ENCODE peak calls at places on chromosomes 13 and 19, in seven cellular contexts. One of them, this sample, is unnamed.

GRCh38 chr19:42250249-42250665 is 4.7 kb downstream of the ERF start:
- DNase-seq in breast epithelium: no peak
- DNase-seq in cardiac muscle cell: no peak
- DNase-seq in esophagus squamous epithelium: no peak
- DNase-seq in psoas muscle: no peak
- DNase-seq in osteoblast: no peak
- DNase-seq in tibial nerve: no peak
- DNase-seq in this sample: no peak

GRCh38 chr13:84867246-84867645 is 932.0 kb downstream of the SLITRK6 start:
- DNase-seq in tibial nerve: no peak
- DNase-seq in psoas muscle: no peak
- DNase-seq in breast epithelium: no peak
- DNase-seq in osteoblast: no peak
- DNase-seq in cardiac muscle cell: no peak
- DNase-seq in esophagus squamous epithelium: no peak
- DNase-seq in this sample: peak

GRCh38 chr13:39353988-39354387 is 249.0 kb downstream of the LHFPL6 start:
- DNase-seq in cardiac muscle cell: peak
- DNase-seq in breast epithelium: no peak
- DNase-seq in psoas muscle: no peak
- DNase-seq in osteoblast: peak
- DNase-seq in tibial nerve: no peak
- DNase-seq in esophagus squamous epithelium: no peak
- DNase-seq in this sample: no peak

GRCh38 chr13:112442483-112443090 is 66.4 kb downstream of the SPACA7 start:
- DNase-seq in breast epithelium: no peak
- DNase-seq in psoas muscle: no peak
- DNase-seq in osteoblast: peak
- DNase-seq in esophagus squamous epithelium: no peak
- DNase-seq in cardiac muscle cell: peak
- DNase-seq in tibial nerve: no peak
- DNase-seq in this sample: no peak

GRCh38 chr13:99426426-99426825 is 74.8 kb upstream of the TM9SF2 start:
- DNase-seq in esophagus squamous epithelium: no peak
- DNase-seq in tibial nerve: no peak
- DNase-seq in cardiac muscle cell: peak
- DNase-seq in breast epithelium: no peak
- DNase-seq in osteoblast: no peak
- DNase-seq in psoas muscle: no peak
- DNase-seq in this sample: no peak

GRCh38 chr13:72886272-72887062 is 104.5 kb downstream of the PIBF1 start:
- DNase-seq in cardiac muscle cell: peak
- DNase-seq in breast epithelium: no peak
- DNase-seq in osteoblast: no peak
- DNase-seq in esophagus squamous epithelium: no peak
- DNase-seq in tibial nerve: no peak
- DNase-seq in psoas muscle: no peak
- DNase-seq in this sample: no peak

GRCh38 chr13:71577127-71577526 is 289.9 kb downstream of the DACH1 start:
- DNase-seq in osteoblast: no peak
- DNase-seq in cardiac muscle cell: peak
- DNase-seq in tibial nerve: no peak
- DNase-seq in breast epithelium: no peak
- DNase-seq in psoas muscle: no peak
- DNase-seq in esophagus squamous epithelium: no peak
- DNase-seq in this sample: peak

GRCh38 chr13:41111454-41111853 is 21.1 kb downstream of the KBTBD6 start:
- DNase-seq in osteoblast: no peak
- DNase-seq in psoas muscle: no peak
- DNase-seq in cardiac muscle cell: peak
- DNase-seq in tibial nerve: no peak
- DNase-seq in breast epithelium: no peak
- DNase-seq in esophagus squamous epithelium: no peak
- DNase-seq in this sample: no peak

GRCh38 chr19:38736036-38736412 is 8.2 kb downstream of the CAPN12 start:
- DNase-seq in osteoblast: peak
- DNase-seq in breast epithelium: no peak
- DNase-seq in esophagus squamous epithelium: no peak
- DNase-seq in tibial nerve: no peak
- DNase-seq in cardiac muscle cell: no peak
- DNase-seq in psoas muscle: no peak
- DNase-seq in this sample: no peak

GRCh38 chr19:32581704-32582164 is 744 bp downstream of the PDCD5 start:
- DNase-seq in breast epithelium: no peak
- DNase-seq in osteoblast: peak
- DNase-seq in tibial nerve: no peak
- DNase-seq in psoas muscle: peak
- DNase-seq in cardiac muscle cell: peak
- DNase-seq in esophagus squamous epithelium: no peak
- DNase-seq in this sample: peak

GRCh38 chr13:67139551-67139950 is 90.6 kb downstream of the PCDH9 start:
- DNase-seq in esophagus squamous epithelium: no peak
- DNase-seq in psoas muscle: no peak
- DNase-seq in osteoblast: no peak
- DNase-seq in tibial nerve: no peak
- DNase-seq in cardiac muscle cell: no peak
- DNase-seq in breast epithelium: no peak
- DNase-seq in this sample: no peak

GRCh38 chr13:112894673-112895481 is 74.1 kb upstream of the MCF2L start:
- DNase-seq in osteoblast: peak
- DNase-seq in esophagus squamous epithelium: no peak
- DNase-seq in tibial nerve: no peak
- DNase-seq in cardiac muscle cell: no peak
- DNase-seq in psoas muscle: no peak
- DNase-seq in breast epithelium: no peak
- DNase-seq in this sample: no peak

GRCh38 chr19:571127-571974 is 1.0 kb upstream of the BSG start:
- DNase-seq in cardiac muscle cell: peak
- DNase-seq in osteoblast: peak
- DNase-seq in esophagus squamous epithelium: no peak
- DNase-seq in psoas muscle: peak
- DNase-seq in breast epithelium: peak
- DNase-seq in tibial nerve: no peak
- DNase-seq in this sample: no peak

GRCh38 chr19:42285546-42285945 is 16.4 kb upstream of the PRR19 start:
- DNase-seq in psoas muscle: no peak
- DNase-seq in osteoblast: peak
- DNase-seq in esophagus squamous epithelium: no peak
- DNase-seq in cardiac muscle cell: no peak
- DNase-seq in breast epithelium: no peak
- DNase-seq in tibial nerve: no peak
- DNase-seq in this sample: no peak

GRCh38 chr19:29966594-29967249 is 24.7 kb downstream of the URI1 start:
- DNase-seq in cardiac muscle cell: peak
- DNase-seq in breast epithelium: no peak
- DNase-seq in osteoblast: no peak
- DNase-seq in esophagus squamous epithelium: no peak
- DNase-seq in psoas muscle: no peak
- DNase-seq in tibial nerve: no peak
- DNase-seq in this sample: no peak

GRCh38 chr13:97141564-97142005 is 80.5 kb upstream of the MBNL2 start:
- DNase-seq in esophagus squamous epithelium: peak
- DNase-seq in osteoblast: no peak
- DNase-seq in psoas muscle: no peak
- DNase-seq in cardiac muscle cell: peak
- DNase-seq in tibial nerve: peak
- DNase-seq in breast epithelium: no peak
- DNase-seq in this sample: peak

DNA sequence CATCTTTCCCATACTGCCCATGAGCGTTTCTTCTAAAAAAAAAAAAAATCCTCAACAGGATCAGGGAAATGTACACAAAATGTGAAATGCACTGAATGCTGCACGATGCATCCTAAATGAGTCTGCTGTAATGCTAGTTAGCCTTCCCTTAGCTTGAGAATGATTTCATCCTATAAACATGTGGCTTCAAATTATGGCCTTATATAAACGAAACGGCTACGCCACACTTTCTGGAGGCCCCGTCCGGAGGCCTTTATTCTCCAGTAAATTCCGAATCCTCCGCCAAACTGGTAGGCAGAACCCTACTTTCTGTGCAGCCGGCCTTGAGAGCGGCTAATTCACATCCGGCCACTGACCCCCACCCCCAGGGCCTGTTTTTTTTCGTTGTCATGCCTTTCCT is 13.7 kb downstream of the MYO9B start:
- DNase-seq in esophagus squamous epithelium: no peak
- DNase-seq in cardiac muscle cell: peak
- DNase-seq in osteoblast: peak
- DNase-seq in psoas muscle: no peak
- DNase-seq in tibial nerve: no peak
- DNase-seq in breast epithelium: no peak
- DNase-seq in this sample: no peak
- H3K4me3 ChIP-seq in esophagus squamous epithelium: no peak
- H3K4me3 ChIP-seq in cardiac muscle cell: no peak
- H3K4me3 ChIP-seq in osteoblast: peak
- H3K4me3 ChIP-seq in psoas muscle: no peak
- H3K4me3 ChIP-seq in tibial nerve: no peak
- H3K4me3 ChIP-seq in breast epithelium: no peak
- H3K4me3 ChIP-seq in this sample: no peak

DNA sequence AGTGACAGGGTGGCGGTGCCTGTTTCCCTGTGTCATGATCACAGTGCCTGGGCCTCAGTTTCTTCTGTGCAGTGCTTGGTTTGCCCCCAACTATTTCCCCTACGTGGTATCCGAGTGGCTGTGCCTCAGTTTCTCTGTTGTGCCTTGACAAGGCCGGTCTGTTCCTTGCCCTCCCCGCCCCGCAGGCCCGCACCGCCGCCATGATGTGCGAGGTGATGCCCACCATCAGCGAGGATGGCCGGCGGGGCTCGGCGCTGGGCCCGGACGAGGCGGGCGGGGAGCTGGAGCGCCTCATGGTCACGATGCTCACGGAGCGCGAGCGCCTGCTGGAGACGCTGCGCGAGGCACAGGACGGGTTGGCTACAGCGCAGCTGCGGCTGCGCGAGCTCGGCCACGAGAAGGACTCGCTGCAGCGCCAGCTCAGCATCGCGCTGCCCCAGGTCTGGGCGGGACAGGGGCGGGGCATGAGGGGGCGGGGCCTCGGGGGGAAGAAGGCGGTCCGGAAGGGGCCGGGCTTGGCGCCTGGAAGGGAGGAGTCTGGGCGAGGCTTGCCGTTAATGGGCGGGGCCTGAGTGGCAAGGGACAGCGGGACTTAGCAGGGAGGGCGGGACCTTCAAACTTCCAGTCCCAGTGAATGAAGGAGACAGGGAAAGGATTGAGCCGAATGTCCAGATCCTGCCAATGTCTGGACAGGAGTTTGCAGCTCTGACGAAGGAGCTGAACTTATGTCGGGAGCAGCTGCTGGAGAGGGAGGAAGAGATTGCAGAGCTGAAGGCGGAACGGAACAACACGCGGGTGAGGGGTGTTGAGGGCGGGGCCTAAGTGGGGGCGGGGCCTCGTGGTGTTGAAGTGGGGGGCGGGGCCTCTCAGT is 8.6 kb downstream of the PPFIA3 start:
- DNase-seq in osteoblast: peak
- DNase-seq in psoas muscle: peak
- DNase-seq in tibial nerve: peak
- DNase-seq in cardiac muscle cell: peak
- DNase-seq in esophagus squamous epithelium: peak
- DNase-seq in breast epithelium: peak
- DNase-seq in this sample: no peak
- TF ChIP-seq CTCF in osteoblast: no peak
- TF ChIP-seq CTCF in psoas muscle: no peak
- TF ChIP-seq CTCF in tibial nerve: peak
- TF ChIP-seq CTCF in cardiac muscle cell: peak
- TF ChIP-seq CTCF in esophagus squamous epithelium: peak
- TF ChIP-seq CTCF in breast epithelium: no peak
- TF ChIP-seq CTCF in this sample: peak

GRCh38 chr19:47097396-47098217 is 16.0 kb downstream of the ZC3H4 start:
- DNase-seq in cardiac muscle cell: no peak
- DNase-seq in esophagus squamous epithelium: no peak
- DNase-seq in breast epithelium: no peak
- DNase-seq in psoas muscle: peak
- DNase-seq in osteoblast: peak
- DNase-seq in tibial nerve: peak
- DNase-seq in this sample: no peak
- H3K4me3 ChIP-seq in cardiac muscle cell: no peak
- H3K4me3 ChIP-seq in esophagus squamous epithelium: no peak
- H3K4me3 ChIP-seq in breast epithelium: peak
- H3K4me3 ChIP-seq in psoas muscle: peak
- H3K4me3 ChIP-seq in osteoblast: peak
- H3K4me3 ChIP-seq in tibial nerve: no peak
- H3K4me3 ChIP-seq in this sample: no peak

GRCh38 chr19:34733266-34733825 is 697 bp upstream of the ZNF181 start:
- DNase-seq in tibial nerve: peak
- DNase-seq in osteoblast: peak
- DNase-seq in esophagus squamous epithelium: no peak
- DNase-seq in cardiac muscle cell: no peak
- DNase-seq in psoas muscle: peak
- DNase-seq in breast epithelium: no peak
- DNase-seq in this sample: no peak
- TF ChIP-seq CTCF in tibial nerve: peak
- TF ChIP-seq CTCF in osteoblast: no peak
- TF ChIP-seq CTCF in esophagus squamous epithelium: no peak
- TF ChIP-seq CTCF in cardiac muscle cell: no peak
- TF ChIP-seq CTCF in psoas muscle: no peak
- TF ChIP-seq CTCF in breast epithelium: no peak
- TF ChIP-seq CTCF in this sample: no peak

DNA sequence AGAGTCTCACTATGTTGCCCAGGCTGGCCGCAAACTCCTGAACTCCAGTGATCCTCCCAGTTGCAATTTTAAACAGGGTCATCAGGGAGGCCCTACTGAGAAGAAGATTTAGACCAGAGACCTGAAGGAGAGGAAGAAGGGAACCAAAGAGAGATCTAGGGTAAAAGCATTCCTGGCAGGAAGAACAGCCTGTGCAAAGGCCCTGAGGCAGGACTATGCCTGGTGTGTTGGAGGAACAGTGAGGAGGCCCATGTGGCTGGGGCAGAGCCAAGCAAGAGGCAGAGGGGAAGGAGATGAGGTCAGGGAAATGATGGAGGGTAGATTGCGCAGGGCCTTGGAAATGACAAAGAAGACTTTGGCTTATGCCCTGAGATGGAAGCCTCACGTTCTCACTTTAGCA is 34.5 kb downstream of the TINCR start:
- DNase-seq in tibial nerve: no peak
- DNase-seq in psoas muscle: no peak
- DNase-seq in breast epithelium: no peak
- DNase-seq in cardiac muscle cell: no peak
- DNase-seq in esophagus squamous epithelium: no peak
- DNase-seq in osteoblast: peak
- DNase-seq in this sample: no peak
- H3K4me3 ChIP-seq in tibial nerve: no peak
- H3K4me3 ChIP-seq in psoas muscle: no peak
- H3K4me3 ChIP-seq in breast epithelium: no peak
- H3K4me3 ChIP-seq in cardiac muscle cell: no peak
- H3K4me3 ChIP-seq in esophagus squamous epithelium: no peak
- H3K4me3 ChIP-seq in osteoblast: no peak
- H3K4me3 ChIP-seq in this sample: no peak